ENCODE peak calls at places on chromosomes 3 and 15, in seven cellular contexts. H is astrocyte, K is A549, V is MM.1S, Z is breast epithelium, S is cardiac muscle cell, F is vagina. I is an unnamed sample.

GRCh38 chr3:51621091-51621892 is 49.8 kb upstream of the TEX264 start:
- DNase-seq in F (no peak), V (no peak), S (no peak), H (no peak), Z (no peak), K (no peak), I (no peak)

GRCh38 chr3:43879166-43879565 is 188.4 kb downstream of the ABHD5 start:
- DNase-seq in Z (no peak), V (peak; percentile 19), K (peak; percentile 23), H (no peak), F (peak; percentile 74), S (peak; percentile 57), I (no peak)

GRCh38 chr3:15973414-15973813 is 175.6 kb upstream of the ANKRD28 start:
- DNase-seq in S (no peak), Z (no peak), V (no peak), H (no peak), K (no peak), F (no peak), I (no peak)

GRCh38 chr15:56736308-56736707 is 3.0 kb upstream of the ZNF280D start:
- DNase-seq in F (no peak), H (peak; percentile 70), V (no peak), Z (no peak), S (no peak), K (no peak), I (no peak)

GRCh38 chr3:48927928-48928327 is 9.3 kb downstream of the ARIH2 start:
- DNase-seq in K (no peak), V (no peak), S (no peak), F (no peak), H (no peak), Z (no peak), I (no peak)

GRCh38 chr3:60932669-60933068 is 318.6 kb downstream of the FHIT start:
- DNase-seq in V (no peak), S (no peak), H (peak; percentile 23), F (no peak), K (no peak), Z (no peak), I (no peak)

GRCh38 chr3:6921876-6922275 is 61.0 kb downstream of the GRM7 start:
- DNase-seq in F (no peak), K (no peak), H (no peak), V (no peak), Z (no peak), S (no peak), I (no peak)

GRCh38 chr3:159989973-159990846 is 1.6 kb downstream of the IL12A start:
- DNase-seq in K (no peak), S (no peak), Z (no peak), H (no peak), V (no peak), F (no peak), I (no peak)

GRCh38 chr3:152957488-152957887 is 122.6 kb downstream of the P2RY1 start:
- DNase-seq in H (no peak), V (no peak), F (no peak), K (no peak), Z (no peak), S (no peak), I (no peak)

GRCh38 chr3:36165509-36165908 is 214.8 kb upstream of the STAC start:
- DNase-seq in V (no peak), Z (no peak), F (no peak), K (no peak), S (no peak), H (no peak), I (no peak)

GRCh38 chr3:190552969-190553759 is 39.3 kb downstream of the IL1RAP start:
- DNase-seq in Z (no peak), F (no peak), S (no peak), K (no peak), V (no peak), H (no peak), I (no peak)

GRCh38 chr3:188180114-188180513 is 26.2 kb downstream of the LPP start:
- DNase-seq in Z (no peak), K (no peak), H (no peak), F (no peak), S (no peak), V (no peak), I (no peak)

GRCh38 chr15:35693286-35693685 is 147.3 kb upstream of the DPH6 start:
- DNase-seq in V (no peak), S (no peak), K (no peak), Z (no peak), F (no peak), H (peak; percentile 70), I (no peak)

GRCh38 chr3:64830681-64831080 is 142.9 kb upstream of the ADAMTS9 start:
- DNase-seq in S (no peak), F (no peak), K (no peak), Z (no peak), H (no peak), V (no peak), I (no peak)

DNA sequence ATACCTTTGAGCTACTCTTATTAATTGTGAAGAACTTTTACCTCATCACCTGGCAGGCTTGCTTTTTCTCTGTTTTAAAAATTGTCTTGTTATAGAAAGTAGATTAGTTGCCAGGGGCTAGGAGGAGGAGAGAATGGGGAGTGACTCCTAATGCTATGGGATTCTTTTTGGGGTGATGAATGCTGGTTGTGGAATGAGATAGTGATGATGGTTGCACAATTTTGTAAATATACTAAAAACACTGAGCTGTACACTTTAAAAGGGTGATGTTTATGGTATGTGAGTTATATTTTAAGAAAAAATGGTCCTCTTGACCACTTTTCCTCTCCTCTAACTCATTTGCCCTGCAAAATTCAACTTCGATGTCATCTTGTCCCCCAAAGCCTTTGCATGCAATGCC is 31.8 kb upstream of the LRIG1 start:
- DNase-seq in Z (no peak), V (no peak), S (no peak), F (no peak), K (no peak), H (no peak), I (no peak)
- TF ChIP-seq CTCF in Z (no peak), V (no peak), S (no peak), F (no peak), K (no peak), H (no peak), I (no peak)

DNA sequence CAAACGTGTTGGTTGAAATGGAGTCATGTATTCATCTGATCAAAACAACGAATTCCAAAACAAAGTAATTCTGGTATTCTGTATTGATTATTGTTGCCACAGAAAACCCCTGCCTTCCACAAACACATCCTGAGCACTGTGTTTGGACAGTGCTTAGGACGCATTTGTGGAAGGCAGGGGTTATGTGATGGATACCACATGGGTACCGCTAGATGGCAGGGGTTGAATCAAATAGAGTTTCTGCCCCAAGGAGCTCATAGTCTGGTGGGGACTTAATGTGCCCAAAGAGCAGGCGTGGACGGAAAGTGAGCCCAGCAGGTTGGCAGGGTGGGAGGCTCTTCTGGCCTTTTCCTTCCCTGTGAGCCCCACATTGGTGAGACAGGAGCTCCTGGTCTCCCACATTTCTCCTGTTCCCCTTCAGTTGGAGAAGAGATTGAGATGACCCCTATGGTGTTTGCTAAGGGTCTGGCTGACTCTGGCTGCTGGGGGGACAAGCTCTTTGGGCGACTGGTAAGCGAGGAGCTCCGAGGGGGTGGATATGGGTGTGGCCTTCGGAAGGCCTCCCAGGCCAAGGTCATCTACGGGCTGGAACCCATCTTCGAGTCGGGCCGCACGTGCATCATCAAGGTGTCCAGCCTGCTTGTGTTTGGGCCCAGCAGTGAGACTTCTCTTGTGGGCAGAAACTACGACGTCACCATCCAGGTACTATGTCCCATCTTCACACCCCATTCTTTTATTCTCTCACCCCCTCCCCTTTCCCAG is 22.1 kb upstream of the SLC28A1 start:
- DNase-seq in Z (no peak), F (no peak), K (no peak), V (no peak), H (no peak), S (no peak), I (no peak)
- TF ChIP-seq CTCF in Z (no peak), F (no peak), K (no peak), V (no peak), H (no peak), S (no peak), I (no peak)

DNA sequence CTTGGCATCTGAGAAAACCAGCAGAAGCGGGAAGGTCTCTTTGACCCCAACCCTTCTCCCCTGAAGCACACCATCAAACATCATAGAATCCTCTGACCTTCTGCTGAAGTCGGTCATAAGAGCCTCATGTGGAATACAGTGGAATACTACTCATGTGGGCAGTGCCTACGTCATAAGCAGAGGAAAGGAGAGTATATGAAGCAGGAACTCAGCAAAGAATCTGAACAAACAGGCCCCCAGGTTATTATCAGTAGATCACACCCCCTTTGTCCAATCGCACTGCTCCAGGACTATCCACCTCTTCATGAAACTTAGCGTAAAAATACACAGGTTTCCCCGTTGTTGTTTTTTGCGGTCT is 394.1 kb upstream of the PROK2 start:
- DNase-seq in H (no peak), V (no peak), K (no peak), S (no peak), F (no peak), Z (no peak), I (no peak)
- TF ChIP-seq CTCF in H (no peak), V (no peak), K (no peak), S (no peak), F (no peak), Z (no peak), I (no peak)

GRCh38 chr3:84961492-84962255 is 2.9 kb downstream of the CADM2 start:
- DNase-seq in F (no peak), H (no peak), K (no peak), V (no peak), S (no peak), Z (no peak), I (no peak)

GRCh38 chr3:84960581-84960980 is 1.8 kb downstream of the CADM2 start:
- DNase-seq in S (no peak), V (no peak), K (no peak), H (no peak), F (no peak), Z (no peak), I (no peak)

GRCh38 chr3:84960994-84961393 is 2.2 kb downstream of the CADM2 start:
- DNase-seq in F (no peak), Z (no peak), V (no peak), K (no peak), H (no peak), S (no peak), I (no peak)

GRCh38 chr3:84959470-84960380 is 936 bp downstream of the CADM2 start:
- DNase-seq in H (no peak), V (no peak), S (peak; percentile 17), F (no peak), Z (no peak), K (no peak), I (no peak)

DNA sequence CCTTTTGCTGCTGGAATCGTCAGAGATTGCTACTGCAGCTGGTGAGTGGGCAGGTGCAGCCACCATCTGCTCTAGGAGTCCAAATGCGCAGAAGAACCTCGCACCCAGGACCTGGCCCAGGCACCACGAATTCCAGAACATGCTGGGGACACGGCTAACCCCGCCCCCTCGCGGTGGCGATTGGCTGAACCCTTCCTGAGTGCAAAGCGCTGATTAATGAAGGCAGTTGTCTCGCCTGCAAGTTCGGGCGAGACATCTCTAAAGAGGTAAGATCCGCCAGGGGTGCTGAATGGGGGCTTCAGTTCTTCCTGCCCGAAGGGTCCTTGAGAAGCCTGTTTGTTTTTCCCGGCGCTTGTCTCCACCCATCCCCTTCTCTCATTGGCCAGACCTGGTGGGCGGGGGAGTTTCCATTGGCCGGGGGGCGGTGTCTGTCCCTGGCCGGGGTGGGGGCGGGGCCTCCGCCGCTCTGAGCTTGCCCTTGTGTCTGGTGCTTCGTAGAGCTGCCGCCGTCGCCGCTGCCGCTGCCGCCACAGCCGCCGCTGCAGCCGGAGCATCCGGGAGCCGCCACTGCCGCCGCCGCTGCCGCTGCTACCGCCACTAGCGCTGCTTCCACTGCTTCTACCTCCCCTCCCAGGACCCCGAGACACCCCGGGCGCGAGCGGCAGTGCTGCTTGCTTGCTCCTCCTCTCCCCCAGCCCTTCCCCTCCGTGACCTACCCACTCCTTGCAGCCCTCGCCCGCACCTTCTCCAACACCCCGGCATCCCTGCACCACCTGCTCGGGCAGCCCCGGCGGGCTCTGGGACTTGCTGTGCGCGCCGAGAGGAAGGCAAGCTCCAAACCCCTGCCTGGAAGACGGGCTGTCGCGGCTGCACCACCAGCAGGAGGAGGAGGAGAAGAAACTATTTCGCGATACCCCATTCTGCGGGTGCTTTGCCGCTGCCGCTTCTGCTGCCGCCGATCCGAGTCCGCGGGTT is at the start of gene CADM2:
- DNase-seq in S (peak; percentile 95), V (peak; percentile 92), K (peak; percentile 92), H (peak; percentile 59), F (no peak), Z (peak; percentile 90), I (peak; percentile 93)
- TF ChIP-seq CTCF in S (no peak), V (peak; percentile 19), K (no peak), H (no peak), F (no peak), Z (no peak), I (peak; percentile 36)